ENCODE peak calls at places on chromosomes 7 and 10, in four cellular contexts. W is CD8-positive, alpha-beta memory T cell; Q is GM03348; V is GM12892. H is an unnamed sample.

GRCh38 chr7:143372070-143372469 is 9.1 kb upstream of the ZYX start:
- DNase-seq in W (peak), Q (no peak), V (no peak), H (no peak)

GRCh38 chr10:111079241-111079760 is 2.5 kb downstream of the ADRA2A start:
- DNase-seq in W (no peak), Q (no peak), V (no peak), H (peak)

GRCh38 chr7:101390901-101391301 is 28.2 kb downstream of the COL26A1 start:
- DNase-seq in W (no peak), Q (peak), V (peak), H (no peak)

GRCh38 chr7:138902156-138902555 is 79.0 kb downstream of the KIAA1549 start:
- DNase-seq in W (no peak), Q (no peak), V (no peak), H (no peak)

GRCh38 chr10:6347391-6347951 is 144.7 kb downstream of the PFKFB3 start:
- DNase-seq in W (peak), Q (peak), V (no peak), H (peak)

GRCh38 chr7:139861794-139862193 is 32.7 kb downstream of the TBXAS1 start:
- DNase-seq in W (no peak), Q (no peak), V (no peak), H (no peak)

GRCh38 chr7:105972276-105972675 is 9.2 kb downstream of the CDHR3 start:
- DNase-seq in W (no peak), Q (no peak), V (no peak), H (no peak)

GRCh38 chr10:132785433-132786278 is at the start of gene NKX6-2:
- DNase-seq in W (no peak), Q (peak), V (no peak), H (no peak)

GRCh38 chr7:12737364-12737763 is 49.9 kb downstream of the ARL4A start:
- DNase-seq in W (no peak), Q (no peak), V (no peak), H (no peak)

GRCh38 chr7:55477781-55478374 is 94.4 kb downstream of the VOPP1 start:
- DNase-seq in W (no peak), Q (peak), V (no peak), H (peak)

GRCh38 chr7:78386520-78386919 is 587.9 kb downstream of the PHTF2 start:
- DNase-seq in W (no peak), Q (no peak), V (no peak), H (no peak)

GRCh38 chr10:21495002-21495685 is 30.3 kb downstream of the SKIDA1 start:
- DNase-seq in W (no peak), Q (no peak), V (no peak), H (peak)

GRCh38 chr10:1083581-1083980 is 27.4 kb downstream of the WDR37 start:
- DNase-seq in W (no peak), Q (no peak), V (no peak), H (no peak)

GRCh38 chr7:32155712-32156111 is 85.5 kb upstream of the PDE1C start:
- DNase-seq in W (no peak), Q (no peak), V (no peak), H (no peak)

GRCh38 chr10:33536508-33536907 is 202.0 kb upstream of the NRP1 start:
- DNase-seq in W (no peak), Q (no peak), V (no peak), H (no peak)

GRCh38 chr10:14378387-14378960 is 47.8 kb upstream of the FRMD4A start:
- DNase-seq in W (no peak), Q (no peak), V (no peak), H (no peak)

GRCh38 chr10:102310356-102311024 is 65.2 kb downstream of the GBF1 start:
- DNase-seq in W (no peak), Q (peak), V (no peak), H (peak)

GRCh38 chr10:100709146-100709545 is 36.2 kb upstream of the PAX2 start:
- DNase-seq in W (no peak), Q (no peak), V (no peak), H (no peak)

GRCh38 chr10:71771821-71772617 is 1.3 kb downstream of the VSIR start:
- DNase-seq in W (peak), Q (peak), V (no peak), H (peak)

GRCh38 chr10:44958196-44958896 is 1.3 kb upstream of the RASSF4 start:
- DNase-seq in W (no peak), Q (peak), V (no peak), H (peak)

GRCh38 chr7:79090543-79090942 is 362.9 kb downstream of the MAGI2 start:
- DNase-seq in W (no peak), Q (no peak), V (no peak), H (no peak)

GRCh38 chr7:29044529-29044928 is 86.4 kb upstream of the TRIL start:
- DNase-seq in W (no peak), Q (no peak), V (no peak), H (no peak)

GRCh38 chr10:76779821-76780281 is 857.8 kb downstream of the KCNMA1 start:
- DNase-seq in W (no peak), Q (no peak), V (no peak), H (no peak)

GRCh38 chr10:79331226-79331625 is 16.0 kb upstream of the PPIF start:
- DNase-seq in W (no peak), Q (no peak), V (no peak), H (no peak)

GRCh38 chr10:61890430-61890829 is 11.1 kb upstream of the ARID5B start:
- DNase-seq in W (no peak), Q (no peak), V (no peak), H (no peak)

GRCh38 chr10:110762849-110763211 is 108.9 kb upstream of the PDCD4 start:
- DNase-seq in W (no peak), Q (no peak), V (no peak), H (no peak)

GRCh38 chr10:58967551-58968418 is 208.7 kb upstream of the PHYHIPL start:
- DNase-seq in W (no peak), Q (peak), V (no peak), H (peak)

GRCh38 chr7:106076537-106076936 is 35.6 kb downstream of the SYPL1 start:
- DNase-seq in W (no peak), Q (no peak), V (no peak), H (no peak)

GRCh38 chr10:74026428-74026979 is 28.6 kb downstream of the VCL start:
- DNase-seq in W (no peak), Q (no peak), V (no peak), H (no peak)

GRCh38 chr7:105896407-105896842 is 20.0 kb upstream of the ATXN7L1 start:
- DNase-seq in W (no peak), Q (no peak), V (no peak), H (no peak)

GRCh38 chr7:117445206-117445605 is 17.9 kb upstream of the ASZ1 start:
- DNase-seq in W (no peak), Q (no peak), V (no peak), H (no peak)

GRCh38 chr10:86357676-86358075 is 8.9 kb downstream of the GRID1 start:
- DNase-seq in W (no peak), Q (no peak), V (no peak), H (no peak)

GRCh38 chr10:118369806-118370205 is 27.7 kb upstream of the FAM204A start:
- DNase-seq in W (no peak), Q (no peak), V (no peak), H (no peak)

GRCh38 chr10:11886851-11887250 is 63.7 kb downstream of the PROSER2 start:
- DNase-seq in W (no peak), Q (no peak), V (no peak), H (no peak)

GRCh38 chr7:57198801-57199200 is 66.6 kb upstream of the ZNF479 start:
- DNase-seq in W (no peak), Q (no peak), V (no peak), H (no peak)